ENCODE peak calls at places on chromosomes 2 and 18, in five cellular contexts. J is GM23338; Y is activated naive CD4-positive, alpha-beta T cell treated with Interleukin-2 at 50 U/mL for 16 hours; N is astrocyte; O is iris pigment epithelial cell. D is an unnamed sample.

GRCh38 chr2:11647834-11648600 is 22.0 kb downstream of the NTSR2 start:
- DNase-seq in O (peak), N (peak), J (peak), Y (no peak), D (peak)

GRCh38 chr2:29755829-29756228 is 165.6 kb downstream of the ALK start:
- DNase-seq in O (no peak), Y (no peak), J (no peak), N (no peak), D (no peak)

GRCh38 chr2:134897932-134898331 is 20.7 kb upstream of the CCNT2 start:
- DNase-seq in O (peak), Y (no peak), J (peak), N (no peak), D (no peak)

GRCh38 chr18:44325903-44326650 is 354.6 kb upstream of the SETBP1 start:
- DNase-seq in J (peak), Y (no peak), O (peak), N (peak), D (peak)

GRCh38 chr2:106334802-106335201 is 133.4 kb downstream of the RGPD3 start:
- DNase-seq in O (no peak), J (no peak), N (no peak), Y (no peak), D (no peak)

GRCh38 chr2:224628416-224628815 is 43.3 kb upstream of the CUL3 start:
- DNase-seq in Y (no peak), O (no peak), N (no peak), J (no peak), D (no peak)

GRCh38 chr2:73730810-73731209 is 6.3 kb downstream of the TPRKB start:
- DNase-seq in J (no peak), N (no peak), O (no peak), Y (no peak), D (no peak)

GRCh38 chr2:168543037-168543436 is 87.0 kb downstream of the CERS6 start:
- DNase-seq in Y (no peak), N (no peak), J (no peak), O (no peak), D (no peak)

GRCh38 chr2:127007652-127008051 is 99.3 kb downstream of the BIN1 start:
- DNase-seq in N (peak), Y (no peak), J (no peak), O (peak), D (no peak)

GRCh38 chr2:197315371-197315770 is 4.8 kb upstream of the ANKRD44 start:
- DNase-seq in N (no peak), O (no peak), Y (no peak), J (no peak), D (no peak)

GRCh38 chr2:24657818-24658217 is 135.4 kb downstream of the PTRHD1 start:
- DNase-seq in O (no peak), N (no peak), J (no peak), Y (no peak), D (no peak)

GRCh38 chr2:238013806-238014205 is 47.0 kb downstream of the UBE2F start:
- DNase-seq in Y (no peak), N (no peak), J (no peak), O (no peak), D (no peak)

GRCh38 chr2:209476367-209477191 is 52.7 kb downstream of the MAP2 start:
- DNase-seq in J (no peak), Y (no peak), O (peak), N (peak), D (no peak)

GRCh38 chr2:177604291-177605065 is 211.9 kb downstream of the AGPS start:
- DNase-seq in O (peak), N (peak), Y (no peak), J (peak), D (peak)

GRCh38 chr2:177282101-177282573 is 17.6 kb upstream of the NFE2L2 start:
- DNase-seq in O (no peak), N (no peak), J (no peak), Y (no peak), D (peak)

GRCh38 chr2:102839668-102840388 is 78.0 kb downstream of the TMEM182 start:
- DNase-seq in O (peak), Y (no peak), J (peak), N (peak), D (peak)

GRCh38 chr18:36633961-36634412 is 194.8 kb downstream of the TPGS2 start:
- DNase-seq in Y (no peak), J (peak), N (no peak), O (no peak), D (no peak)

GRCh38 chr2:7845332-7845731 is 836.5 kb upstream of the ID2 start:
- DNase-seq in J (no peak), O (peak), N (peak), Y (no peak), D (peak)

GRCh38 chr2:80968450-80968849 is 663.9 kb upstream of the LRRTM1 start:
- DNase-seq in N (no peak), O (no peak), Y (no peak), J (peak), D (peak)

GRCh38 chr2:171225302-171225980 is 64.7 kb upstream of the TLK1 start:
- DNase-seq in N (peak), O (peak), J (no peak), Y (no peak), D (no peak)

GRCh38 chr2:160214461-160215055 is 14.5 kb upstream of the ITGB6 start:
- DNase-seq in N (peak), O (peak), Y (no peak), J (no peak), D (no peak)

GRCh38 chr2:48601349-48601748 is 16.3 kb upstream of the GTF2A1L start:
- DNase-seq in O (peak), Y (no peak), J (peak), N (peak), D (peak)

GRCh38 chr18:72161686-72162085 is 382.5 kb downstream of the CBLN2 start:
- DNase-seq in J (no peak), N (peak), Y (no peak), O (no peak), D (no peak)

GRCh38 chr2:98436734-98437133 is 7.9 kb upstream of the INPP4A start:
- DNase-seq in Y (no peak), N (no peak), O (no peak), J (peak), D (no peak)

GRCh38 chr2:60463249-60463648 is 90.2 kb downstream of the BCL11A start:
- DNase-seq in O (peak), Y (no peak), N (peak), J (no peak), D (no peak)

GRCh38 chr2:46539327-46540276 is 60.2 kb downstream of the TMEM247 start:
- DNase-seq in Y (no peak), N (no peak), J (no peak), O (no peak), D (peak)

GRCh38 chr2:119723784-119724467 is 35.8 kb upstream of the PTPN4 start:
- DNase-seq in J (no peak), O (no peak), Y (no peak), N (peak), D (no peak)

D was measured in endodermal cell.